ENCODE peak calls at places on chromosomes 11 and 22, in five cellular contexts. One of them, this sample, is unnamed.

GRCh38 chr11:118917488-118918127 is 8.1 kb downstream of the BCL9L start:
- DNase-seq in cardiac fibroblast: peak
- DNase-seq in dorsolateral prefrontal cortex: no peak
- DNase-seq in AG10803: peak
- DNase-seq in mammary epithelial cell: peak
- DNase-seq in this sample: peak

GRCh38 chr11:59755701-59756495 is 722 bp downstream of the STX3 start:
- DNase-seq in cardiac fibroblast: peak
- DNase-seq in mammary epithelial cell: peak
- DNase-seq in AG10803: peak
- DNase-seq in dorsolateral prefrontal cortex: peak
- DNase-seq in this sample: peak

GRCh38 chr22:46830001-46830715 is 67.7 kb downstream of the TBC1D22A start:
- DNase-seq in AG10803: peak
- DNase-seq in mammary epithelial cell: peak
- DNase-seq in cardiac fibroblast: peak
- DNase-seq in dorsolateral prefrontal cortex: peak
- DNase-seq in this sample: peak

GRCh38 chr11:77107950-77108349 is 5.3 kb downstream of the OMP start:
- DNase-seq in cardiac fibroblast: peak
- DNase-seq in AG10803: peak
- DNase-seq in mammary epithelial cell: peak
- DNase-seq in dorsolateral prefrontal cortex: no peak
- DNase-seq in this sample: peak

GRCh38 chr22:39481054-39481453 is 21.0 kb upstream of the MIEF1 start:
- DNase-seq in cardiac fibroblast: no peak
- DNase-seq in AG10803: no peak
- DNase-seq in dorsolateral prefrontal cortex: no peak
- DNase-seq in mammary epithelial cell: no peak
- DNase-seq in this sample: no peak

GRCh38 chr11:11998091-11998781 is 10.2 kb downstream of the DKK3 start:
- DNase-seq in cardiac fibroblast: peak
- DNase-seq in dorsolateral prefrontal cortex: no peak
- DNase-seq in AG10803: peak
- DNase-seq in mammary epithelial cell: peak
- DNase-seq in this sample: peak

GRCh38 chr11:62669420-62670161 is 1.9 kb upstream of the UQCC3 start:
- DNase-seq in AG10803: no peak
- DNase-seq in dorsolateral prefrontal cortex: no peak
- DNase-seq in mammary epithelial cell: no peak
- DNase-seq in cardiac fibroblast: no peak
- DNase-seq in this sample: no peak

GRCh38 chr11:475941-476340 is 25.9 kb downstream of the PTDSS2 start:
- DNase-seq in mammary epithelial cell: no peak
- DNase-seq in cardiac fibroblast: no peak
- DNase-seq in dorsolateral prefrontal cortex: no peak
- DNase-seq in AG10803: no peak
- DNase-seq in this sample: no peak

GRCh38 chr11:100878474-100878873 is 191.4 kb downstream of the ARHGAP42 start:
- DNase-seq in dorsolateral prefrontal cortex: no peak
- DNase-seq in cardiac fibroblast: peak
- DNase-seq in AG10803: peak
- DNase-seq in mammary epithelial cell: no peak
- DNase-seq in this sample: no peak

GRCh38 chr22:49780992-49781782 is 46.5 kb downstream of the BRD1 start:
- DNase-seq in dorsolateral prefrontal cortex: no peak
- DNase-seq in cardiac fibroblast: no peak
- DNase-seq in mammary epithelial cell: no peak
- DNase-seq in AG10803: no peak
- DNase-seq in this sample: no peak

GRCh38 chr11:20022363-20023081 is 137.8 kb downstream of the DBX1 start:
- DNase-seq in dorsolateral prefrontal cortex: no peak
- DNase-seq in AG10803: no peak
- DNase-seq in mammary epithelial cell: peak
- DNase-seq in cardiac fibroblast: peak
- DNase-seq in this sample: no peak

GRCh38 chr11:42802211-42802918 is 509.4 kb upstream of the API5 start:
- DNase-seq in cardiac fibroblast: no peak
- DNase-seq in mammary epithelial cell: no peak
- DNase-seq in AG10803: no peak
- DNase-seq in dorsolateral prefrontal cortex: no peak
- DNase-seq in this sample: no peak

GRCh38 chr11:132101861-132102260 is 731.4 kb downstream of the NTM start:
- DNase-seq in mammary epithelial cell: no peak
- DNase-seq in AG10803: peak
- DNase-seq in cardiac fibroblast: peak
- DNase-seq in dorsolateral prefrontal cortex: no peak
- DNase-seq in this sample: peak

GRCh38 chr22:21698430-21699329 is 32.9 kb downstream of the PPIL2 start:
- DNase-seq in AG10803: no peak
- DNase-seq in dorsolateral prefrontal cortex: no peak
- DNase-seq in mammary epithelial cell: no peak
- DNase-seq in cardiac fibroblast: peak
- DNase-seq in this sample: peak

GRCh38 chr11:65547446-65548125 is 10.6 kb downstream of the LTBP3 start:
- DNase-seq in mammary epithelial cell: no peak
- DNase-seq in AG10803: no peak
- DNase-seq in dorsolateral prefrontal cortex: no peak
- DNase-seq in cardiac fibroblast: no peak
- DNase-seq in this sample: no peak
- TF ChIP-seq CTCF in mammary epithelial cell: no peak
- TF ChIP-seq CTCF in AG10803: no peak
- TF ChIP-seq CTCF in dorsolateral prefrontal cortex: no peak
- TF ChIP-seq CTCF in cardiac fibroblast: no peak
- TF ChIP-seq CTCF in this sample: no peak

GRCh38 chr11:124776865-124777645 is 15.0 kb upstream of the ESAM start:
- DNase-seq in AG10803: no peak
- DNase-seq in mammary epithelial cell: no peak
- DNase-seq in dorsolateral prefrontal cortex: no peak
- DNase-seq in cardiac fibroblast: no peak
- DNase-seq in this sample: no peak

GRCh38 chr11:124784051-124784450 is 16.2 kb downstream of the MSANTD2 start:
- DNase-seq in dorsolateral prefrontal cortex: no peak
- DNase-seq in mammary epithelial cell: no peak
- DNase-seq in cardiac fibroblast: no peak
- DNase-seq in AG10803: no peak
- DNase-seq in this sample: no peak

GRCh38 chr11:124783002-124783401 is 17.2 kb downstream of the MSANTD2 start:
- DNase-seq in cardiac fibroblast: no peak
- DNase-seq in AG10803: no peak
- DNase-seq in dorsolateral prefrontal cortex: no peak
- DNase-seq in mammary epithelial cell: no peak
- DNase-seq in this sample: no peak

GRCh38 chr11:124779568-124779967 is 17.5 kb upstream of the ESAM start:
- DNase-seq in mammary epithelial cell: no peak
- DNase-seq in cardiac fibroblast: no peak
- DNase-seq in AG10803: no peak
- DNase-seq in dorsolateral prefrontal cortex: no peak
- DNase-seq in this sample: no peak

GRCh38 chr11:124778281-124778680 is 16.2 kb upstream of the ESAM start:
- DNase-seq in AG10803: no peak
- DNase-seq in dorsolateral prefrontal cortex: no peak
- DNase-seq in mammary epithelial cell: no peak
- DNase-seq in cardiac fibroblast: no peak
- DNase-seq in this sample: no peak
- TF ChIP-seq CTCF in AG10803: no peak
- TF ChIP-seq CTCF in dorsolateral prefrontal cortex: no peak
- TF ChIP-seq CTCF in mammary epithelial cell: peak
- TF ChIP-seq CTCF in cardiac fibroblast: peak
- TF ChIP-seq CTCF in this sample: peak

GRCh38 chr11:121534131-121535093 is 81.6 kb upstream of the SORL1-AS1 start:
- DNase-seq in cardiac fibroblast: peak
- DNase-seq in mammary epithelial cell: peak
- DNase-seq in AG10803: peak
- DNase-seq in dorsolateral prefrontal cortex: peak
- DNase-seq in this sample: peak
- TF ChIP-seq CTCF in cardiac fibroblast: peak
- TF ChIP-seq CTCF in mammary epithelial cell: no peak
- TF ChIP-seq CTCF in AG10803: peak
- TF ChIP-seq CTCF in dorsolateral prefrontal cortex: peak
- TF ChIP-seq CTCF in this sample: peak

GRCh38 chr11:44464741-44465140 is 100.7 kb upstream of the CD82 start:
- DNase-seq in AG10803: no peak
- DNase-seq in dorsolateral prefrontal cortex: no peak
- DNase-seq in mammary epithelial cell: peak
- DNase-seq in cardiac fibroblast: peak
- DNase-seq in this sample: no peak
- TF ChIP-seq CTCF in AG10803: no peak
- TF ChIP-seq CTCF in dorsolateral prefrontal cortex: no peak
- TF ChIP-seq CTCF in mammary epithelial cell: peak
- TF ChIP-seq CTCF in cardiac fibroblast: no peak
- TF ChIP-seq CTCF in this sample: peak

GRCh38 chr22:35072939-35073338 is 7.0 kb downstream of the ISX start:
- DNase-seq in AG10803: peak
- DNase-seq in dorsolateral prefrontal cortex: no peak
- DNase-seq in cardiac fibroblast: peak
- DNase-seq in mammary epithelial cell: peak
- DNase-seq in this sample: no peak
- TF ChIP-seq CTCF in AG10803: no peak
- TF ChIP-seq CTCF in dorsolateral prefrontal cortex: no peak
- TF ChIP-seq CTCF in cardiac fibroblast: no peak
- TF ChIP-seq CTCF in mammary epithelial cell: no peak
- TF ChIP-seq CTCF in this sample: no peak

GRCh38 chr11:97140885-97141494 is 751.2 kb downstream of the JRKL start:
- DNase-seq in mammary epithelial cell: peak
- DNase-seq in cardiac fibroblast: peak
- DNase-seq in dorsolateral prefrontal cortex: no peak
- DNase-seq in AG10803: no peak
- DNase-seq in this sample: peak
- TF ChIP-seq CTCF in mammary epithelial cell: peak
- TF ChIP-seq CTCF in cardiac fibroblast: peak
- TF ChIP-seq CTCF in dorsolateral prefrontal cortex: no peak
- TF ChIP-seq CTCF in AG10803: no peak
- TF ChIP-seq CTCF in this sample: peak

GRCh38 chr22:20256562-20257473 is 11.3 kb downstream of the RTN4R start:
- DNase-seq in cardiac fibroblast: no peak
- DNase-seq in AG10803: no peak
- DNase-seq in dorsolateral prefrontal cortex: no peak
- DNase-seq in mammary epithelial cell: no peak
- DNase-seq in this sample: no peak

GRCh38 chr22:20257474-20258299 is 10.4 kb downstream of the RTN4R start:
- DNase-seq in AG10803: no peak
- DNase-seq in cardiac fibroblast: no peak
- DNase-seq in dorsolateral prefrontal cortex: no peak
- DNase-seq in mammary epithelial cell: no peak
- DNase-seq in this sample: no peak

GRCh38 chr22:20260071-20260722 is 7.9 kb downstream of the RTN4R start:
- DNase-seq in dorsolateral prefrontal cortex: no peak
- DNase-seq in mammary epithelial cell: no peak
- DNase-seq in AG10803: no peak
- DNase-seq in cardiac fibroblast: no peak
- DNase-seq in this sample: no peak

GRCh38 chr22:20258584-20259335 is 9.4 kb downstream of the RTN4R start:
- DNase-seq in mammary epithelial cell: no peak
- DNase-seq in AG10803: no peak
- DNase-seq in cardiac fibroblast: no peak
- DNase-seq in dorsolateral prefrontal cortex: no peak
- DNase-seq in this sample: no peak

DNA sequence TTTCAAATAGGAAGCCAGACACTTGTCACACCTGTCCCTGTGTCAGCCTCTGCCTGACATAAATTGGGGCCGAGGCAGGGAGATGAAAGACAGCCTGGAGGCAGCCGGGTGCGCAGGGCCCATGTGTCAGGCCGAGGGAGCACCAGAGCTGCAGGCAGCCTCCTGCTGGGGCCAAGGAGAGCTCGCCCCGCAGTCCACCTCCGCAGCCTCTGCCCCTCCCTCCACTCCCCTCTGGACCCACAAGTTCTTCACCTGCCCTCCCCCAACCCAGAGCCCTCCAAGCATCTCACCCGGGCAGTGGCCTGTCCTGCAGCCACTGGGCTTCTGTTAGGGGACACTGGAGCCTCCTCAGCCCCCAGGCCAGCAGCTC is 8.8 kb downstream of the RTN4R start:
- DNase-seq in mammary epithelial cell: no peak
- DNase-seq in cardiac fibroblast: no peak
- DNase-seq in AG10803: no peak
- DNase-seq in dorsolateral prefrontal cortex: no peak
- DNase-seq in this sample: no peak
- TF ChIP-seq CTCF in mammary epithelial cell: no peak
- TF ChIP-seq CTCF in cardiac fibroblast: no peak
- TF ChIP-seq CTCF in AG10803: no peak
- TF ChIP-seq CTCF in dorsolateral prefrontal cortex: no peak
- TF ChIP-seq CTCF in this sample: no peak